ENCODE peak calls at places on chromosomes 5 and 9, in ten cellular contexts. H, P, E, X, R, Q, N, O, G and Z are unnamed samples.

GRCh38 chr9:6045364-6045763 is 29.9 kb upstream of the RANBP6 start:
- DNase-seq in O (no peak), Q (no peak), R (no peak), G (no peak), N (no peak), P (no peak), E (no peak), H (no peak), X (no peak), Z (no peak)

GRCh38 chr9:98873535-98874432 is 66.3 kb downstream of the GALNT12 start:
- DNase-seq in H (peak), X (no peak), E (peak), P (peak), Q (no peak), N (peak), O (no peak), G (no peak), R (no peak), Z (peak)

GRCh38 chr5:143418140-143418866 is 14.8 kb upstream of the NR3C1 start:
- DNase-seq in O (no peak), R (no peak), G (no peak), Q (no peak), N (no peak), E (no peak), H (no peak), P (no peak), X (no peak), Z (no peak)

GRCh38 chr9:34097865-34098264 is 28.6 kb downstream of the DCAF12 start:
- DNase-seq in O (no peak), N (no peak), G (no peak), P (no peak), H (no peak), X (no peak), R (no peak), E (no peak), Q (no peak), Z (no peak)

GRCh38 chr5:134113908-134114875 is at the start of gene TCF7:
- DNase-seq in O (peak), H (peak), E (peak), G (peak), X (peak), N (peak), P (peak), Q (peak), R (peak), Z (peak)

GRCh38 chr9:128654481-128654880 is 2.2 kb downstream of the DYNC2I2 start:
- DNase-seq in E (no peak), G (no peak), O (no peak), H (no peak), Q (no peak), X (no peak), P (no peak), R (no peak), N (no peak), Z (no peak)

GRCh38 chr5:84628918-84629317 is 244.2 kb upstream of the EDIL3 start:
- DNase-seq in R (no peak), O (no peak), G (no peak), H (no peak), P (no peak), N (no peak), X (no peak), E (no peak), Q (no peak), Z (no peak)

GRCh38 chr5:151618907-151619306 is 27.8 kb upstream of the FAT2 start:
- DNase-seq in X (no peak), G (no peak), H (peak), Q (no peak), E (no peak), R (no peak), O (no peak), P (no peak), N (no peak), Z (no peak)

GRCh38 chr9:98570663-98571440 is 137.9 kb downstream of the GABBR2 start:
- DNase-seq in O (no peak), P (no peak), X (no peak), N (no peak), R (no peak), H (no peak), Q (no peak), E (no peak), G (no peak), Z (no peak)

GRCh38 chr5:152274206-152274605 is 130.9 kb downstream of the NMUR2 start:
- DNase-seq in R (no peak), X (no peak), G (no peak), N (no peak), E (no peak), P (no peak), Q (no peak), O (no peak), H (no peak), Z (no peak)

GRCh38 chr5:127878174-127878750 is 175.1 kb downstream of the CCDC192 start:
- DNase-seq in Q (no peak), O (no peak), R (no peak), P (peak), G (peak), H (peak), N (peak), X (peak), E (peak), Z (peak)

GRCh38 chr9:71765693-71766092 is 2.6 kb downstream of the CEMIP2 start:
- DNase-seq in O (no peak), E (peak), H (peak), N (no peak), R (no peak), Q (peak), X (no peak), P (no peak), G (peak), Z (peak)

GRCh38 chr9:105858284-105858683 is 163.9 kb downstream of the TMEM38B start:
- DNase-seq in P (no peak), Q (no peak), E (no peak), H (no peak), R (no peak), X (no peak), O (no peak), G (no peak), N (no peak), Z (no peak)

GRCh38 chr5:150318613-150319483 is 16.1 kb upstream of the ARSI start:
- DNase-seq in P (no peak), H (peak), E (no peak), N (no peak), G (no peak), R (no peak), Q (peak), O (no peak), X (no peak), Z (no peak)

GRCh38 chr5:3789519-3790193 is 194.0 kb downstream of the IRX1 start:
- DNase-seq in Q (no peak), G (no peak), O (no peak), P (no peak), E (no peak), H (no peak), N (no peak), X (no peak), R (no peak), Z (no peak)

GRCh38 chr9:108290839-108291585 is 564.8 kb downstream of the ACTL7B start:
- DNase-seq in E (peak), X (no peak), O (no peak), H (no peak), Q (peak), R (no peak), P (peak), N (no peak), G (no peak), Z (no peak)

GRCh38 chr9:91948423-91949292 is 1.4 kb downstream of the ROR2 start:
- DNase-seq in R (peak), N (peak), P (no peak), G (peak), Q (peak), H (peak), E (peak), O (no peak), X (peak), Z (peak)

GRCh38 chr5:143871672-143872071 is 59.7 kb downstream of the HMHB1 start:
- DNase-seq in E (no peak), H (no peak), Q (no peak), X (no peak), R (no peak), P (no peak), N (no peak), G (no peak), O (no peak), Z (no peak)

GRCh38 chr9:21974542-21975409 is 19.4 kb downstream of the CDKN2A start:
- DNase-seq in E (peak), O (no peak), P (peak), G (peak), H (no peak), X (no peak), Q (no peak), R (no peak), N (peak), Z (peak)

GRCh38 chr9:136532799-136533774 is 12.8 kb downstream of the NOTCH1 start:
- DNase-seq in G (no peak), H (no peak), E (no peak), O (peak), P (no peak), N (no peak), Q (no peak), X (no peak), R (no peak), Z (no peak)

GRCh38 chr9:105554042-105554441 is 3.9 kb upstream of the FKTN start:
- DNase-seq in Q (no peak), X (no peak), O (no peak), N (no peak), E (peak), R (peak), P (no peak), H (no peak), G (peak), Z (no peak)

GRCh38 chr5:177128551-177128976 is 5.0 kb upstream of the NSD1 start:
- DNase-seq in O (no peak), G (no peak), E (peak), X (no peak), R (no peak), N (no peak), Q (no peak), H (no peak), P (no peak), Z (no peak)

GRCh38 chr5:149221326-149221725 is 50.3 kb upstream of the AFAP1L1 start:
- DNase-seq in Q (no peak), G (peak), N (no peak), H (no peak), P (peak), O (no peak), R (no peak), X (no peak), E (peak), Z (peak)

GRCh38 chr5:5899716-5900115 is 477.2 kb downstream of the ICE1 start:
- DNase-seq in N (no peak), X (no peak), G (no peak), Q (no peak), H (no peak), R (no peak), P (no peak), E (no peak), O (no peak), Z (no peak)

GRCh38 chr9:19517202-19517942 is 108.6 kb downstream of the ACER2 start:
- DNase-seq in R (no peak), X (no peak), G (no peak), P (no peak), O (no peak), H (peak), N (no peak), Q (no peak), E (no peak), Z (no peak)

GRCh38 chr9:107630141-107630540 is 140.6 kb upstream of the KLF4 start:
- DNase-seq in R (no peak), P (no peak), N (no peak), E (no peak), O (no peak), Q (no peak), G (no peak), X (no peak), H (no peak), Z (no peak)

DNA sequence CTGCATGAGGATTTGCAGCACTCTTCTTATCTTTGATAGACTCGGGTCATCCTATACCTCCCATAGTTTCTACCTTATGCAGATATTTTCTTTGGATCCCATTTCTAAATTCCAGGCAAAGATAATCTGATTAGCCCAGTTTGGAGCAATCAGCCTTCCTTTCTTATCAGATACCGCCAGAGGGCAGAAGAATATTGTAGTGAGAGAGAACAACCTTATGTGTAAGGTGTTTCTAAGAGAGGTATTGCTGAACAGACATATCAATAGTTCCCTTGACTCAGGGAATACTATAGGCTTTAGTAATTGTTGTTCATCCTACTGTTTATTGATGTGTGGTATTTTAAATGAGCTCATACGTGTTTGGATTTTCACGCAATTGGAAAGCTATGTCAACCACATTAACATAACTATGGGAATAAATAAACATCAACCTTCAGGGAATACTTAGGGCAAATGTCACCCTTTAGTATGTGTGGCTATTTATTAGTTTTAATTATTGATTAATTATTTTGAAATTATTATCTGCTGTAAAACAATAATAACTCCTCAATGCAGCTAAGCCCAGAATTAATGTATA is 1435.2 kb upstream of the CDH9 start:
- DNase-seq in Q (peak), G (no peak), P (peak), O (no peak), N (no peak), E (peak), H (peak), R (no peak), X (no peak), Z (peak)
- TF ChIP-seq CTCF in Q (peak), G (no peak), P (peak), O (no peak), N (no peak), E (no peak), H (no peak), R (no peak), X (no peak), Z (peak)

DNA sequence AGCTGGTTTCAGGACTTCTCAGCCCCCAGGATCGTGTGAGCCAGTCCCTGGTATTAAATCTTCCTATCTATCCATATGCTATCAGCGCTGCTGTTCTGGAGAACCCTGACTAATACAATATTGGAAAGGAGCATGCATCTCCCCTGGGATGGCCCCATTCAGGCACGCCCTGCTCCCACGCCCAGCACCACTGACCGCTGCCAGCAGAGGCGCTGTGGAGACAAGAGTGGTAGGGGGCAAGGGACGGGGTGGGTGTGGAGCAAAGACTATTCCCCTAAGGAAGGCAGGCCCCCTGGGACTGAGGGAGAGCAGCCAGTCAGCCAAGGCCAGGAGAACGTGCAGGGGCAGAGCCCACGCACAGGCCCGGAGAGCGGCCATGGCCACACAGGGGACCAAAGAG is 116.0 kb downstream of the VAV2 start:
- DNase-seq in Q (no peak), O (no peak), X (no peak), H (peak), P (no peak), E (peak), N (no peak), R (no peak), G (no peak), Z (no peak)
- TF ChIP-seq CTCF in Q (peak), O (no peak), X (no peak), H (peak), P (peak), E (peak), N (no peak), R (no peak), G (peak), Z (peak)

GRCh38 chr9:95230046-95230445 is 87.5 kb downstream of the FANCC start:
- DNase-seq in G (no peak), X (no peak), N (no peak), O (no peak), R (no peak), P (no peak), E (no peak), Q (no peak), H (no peak), Z (no peak)
- TF ChIP-seq CTCF in G (no peak), X (no peak), N (no peak), O (no peak), R (no peak), P (no peak), E (no peak), Q (no peak), H (no peak), Z (no peak)

GRCh38 chr9:110583237-110583636 is 3.7 kb upstream of the SVEP1 start:
- DNase-seq in O (no peak), P (no peak), X (no peak), E (peak), R (no peak), G (peak), Q (no peak), N (no peak), H (peak), Z (peak)
- TF ChIP-seq CTCF in O (no peak), P (no peak), X (no peak), E (peak), R (no peak), G (peak), Q (peak), N (no peak), H (peak), Z (peak)

GRCh38 chr5:126228934-126229333 is 194.3 kb upstream of the GRAMD2B start:
- DNase-seq in N (no peak), O (no peak), E (no peak), H (no peak), X (no peak), P (no peak), R (no peak), G (no peak), Q (no peak), Z (no peak)

GRCh38 chr5:126235628-126236027 is 187.6 kb upstream of the GRAMD2B start:
- DNase-seq in N (no peak), X (no peak), Q (no peak), O (no peak), E (no peak), G (no peak), H (no peak), R (no peak), P (no peak), Z (no peak)

GRCh38 chr5:126233256-126233655 is 190.0 kb upstream of the GRAMD2B start:
- DNase-seq in P (no peak), N (no peak), X (no peak), H (no peak), E (peak), R (no peak), Q (no peak), O (no peak), G (no peak), Z (peak)

GRCh38 chr5:126234563-126235195 is 188.5 kb upstream of the GRAMD2B start:
- DNase-seq in E (peak), H (peak), G (peak), O (no peak), X (peak), P (peak), Q (peak), N (no peak), R (no peak), Z (peak)
- TF ChIP-seq CTCF in E (peak), H (peak), G (peak), O (no peak), X (peak), P (peak), Q (peak), N (no peak), R (no peak), Z (peak)